ENCODE peak calls at places on chromosomes 1 and 21, in ten cellular contexts. O is osteocyte; I is dorsolateral prefrontal cortex; Y is NCI-H1694 treated with DMSO at 0.1 percent for 48 hours; T is fibroblast of lung; Z is CD8-positive, alpha-beta T cell; H is astrocyte of the cerebellum; S is mammary epithelial cell; R is iris pigment epithelial cell; E is NCI-H774. C is an unnamed sample.

GRCh38 chr1:150764617-150765090 is 924 bp downstream of the CTSS start:
- DNase-seq in O (no peak), I (no peak), Y (no peak), T (peak), Z (no peak), H (peak), S (peak), R (peak), E (no peak), C (no peak)

GRCh38 chr1:93701619-93702018 is 20.0 kb upstream of the BCAR3 start:
- DNase-seq in O (no peak), I (no peak), Y (no peak), T (peak), Z (peak), H (peak), S (peak), R (peak), E (no peak), C (no peak)

GRCh38 chr1:231091853-231092301 is 51.8 kb upstream of the FAM89A start:
- DNase-seq in O (no peak), I (no peak), Y (peak), T (peak), Z (peak), H (no peak), S (peak), R (peak), E (peak), C (peak)

GRCh38 chr21:31731802-31732537 is at the start of gene SCAF4:
- DNase-seq in O (peak), I (peak), Y (peak), T (peak), Z (peak), H (peak), S (peak), R (peak), E (peak), C (peak)

GRCh38 chr1:154856049-154856448 is 14.0 kb downstream of the KCNN3 start:
- DNase-seq in O (no peak), I (no peak), Y (peak), T (no peak), Z (no peak), H (no peak), S (no peak), R (no peak), E (no peak), C (peak)

GRCh38 chr1:215018555-215018954 is 64.0 kb upstream of the KCNK2 start:
- DNase-seq in O (no peak), I (no peak), Y (no peak), T (peak), Z (no peak), H (peak), S (no peak), R (peak), E (no peak), C (no peak)

GRCh38 chr1:31707711-31708110 is 3.9 kb upstream of the COL16A1 start:
- DNase-seq in O (no peak), I (no peak), Y (no peak), T (peak), Z (no peak), H (no peak), S (peak), R (peak), E (no peak), C (no peak)

GRCh38 chr1:72846891-72847290 is 564.6 kb upstream of the NEGR1 start:
- DNase-seq in O (no peak), I (no peak), Y (peak), T (no peak), Z (no peak), H (no peak), S (no peak), R (no peak), E (no peak), C (peak)

GRCh38 chr1:163876546-163876945 is 554.8 kb downstream of the NUF2 start:
- DNase-seq in O (no peak), I (no peak), Y (no peak), T (no peak), Z (no peak), H (no peak), S (no peak), R (peak), E (no peak), C (no peak)

GRCh38 chr1:7218210-7218832 is 433.1 kb downstream of the CAMTA1 start:
- DNase-seq in O (no peak), I (no peak), Y (peak), T (peak), Z (peak), H (peak), S (peak), R (peak), E (no peak), C (peak)

GRCh38 chr1:214396319-214396718 is 115.4 kb downstream of the SMYD2 start:
- DNase-seq in O (no peak), I (no peak), Y (no peak), T (no peak), Z (no peak), H (no peak), S (no peak), R (peak), E (no peak), C (no peak)

GRCh38 chr1:36342426-36343185 is 19.2 kb upstream of the EVA1B start:
- DNase-seq in O (no peak), I (no peak), Y (peak), T (peak), Z (peak), H (no peak), S (peak), R (peak), E (no peak), C (peak)

GRCh38 chr21:33971492-33972013 is 55.9 kb upstream of the ATP5PO start:
- DNase-seq in O (peak), I (no peak), Y (no peak), T (no peak), Z (no peak), H (no peak), S (peak), R (peak), E (no peak), C (peak)

C was measured in G401.